ENCODE peak calls at places on chromosomes 5 and 9, in five cellular contexts. O is NCI-H2081, N is GM12865, A is lower leg skin, S is GM20000. U is an unnamed sample.

GRCh38 chr9:113649054-113649453 is 185.5 kb downstream of the RGS3 start:
- DNase-seq in A (no peak), S (no peak), O (peak), N (no peak), U (no peak)

GRCh38 chr5:56278267-56278826 is 45.2 kb upstream of the ANKRD55 start:
- DNase-seq in S (no peak), N (no peak), O (no peak), A (no peak), U (no peak)

GRCh38 chr5:56161927-56162326 is 71.2 kb downstream of the ANKRD55 start:
- DNase-seq in A (no peak), S (no peak), N (no peak), O (no peak), U (no peak)

GRCh38 chr9:123640792-123641222 is 284.8 kb downstream of the CRB2 start:
- DNase-seq in A (no peak), N (peak), O (no peak), S (peak), U (no peak)

GRCh38 chr5:102547659-102548058 is 48.9 kb upstream of the SLCO6A1 start:
- DNase-seq in S (no peak), N (no peak), O (no peak), A (no peak), U (no peak)

GRCh38 chr5:108164574-108164973 is 217.3 kb downstream of the FBXL17 start:
- DNase-seq in S (no peak), N (no peak), O (no peak), A (no peak), U (no peak)

GRCh38 chr9:3027260-3027659 is 183.4 kb upstream of the PUM3 start:
- DNase-seq in A (no peak), N (no peak), O (peak), S (no peak), U (no peak)

GRCh38 chr9:94950040-94950732 is 223.7 kb downstream of the AOPEP start:
- DNase-seq in N (no peak), S (no peak), A (no peak), O (no peak), U (no peak)

GRCh38 chr5:121018004-121018403 is 553.9 kb downstream of the PRR16 start:
- DNase-seq in A (no peak), O (no peak), N (no peak), S (no peak), U (no peak)

GRCh38 chr9:12882430-12882829 is 107.6 kb downstream of the LURAP1L start:
- DNase-seq in O (no peak), S (no peak), A (peak), N (no peak), U (no peak)

GRCh38 chr9:134983094-134983493 is 65.4 kb upstream of the FCN1 start:
- DNase-seq in S (peak), A (no peak), N (peak), O (no peak), U (peak)

GRCh38 chr9:37037744-37038640 is 3.9 kb upstream of the PAX5 start:
- DNase-seq in A (no peak), N (peak), S (peak), O (no peak), U (peak)

GRCh38 chr9:71797266-71797665 is 29.0 kb upstream of the CEMIP2 start:
- DNase-seq in N (no peak), S (no peak), O (no peak), A (no peak), U (no peak)

GRCh38 chr5:132009706-132010405 is 1.6 kb downstream of the ACSL6 start:
- DNase-seq in N (no peak), S (no peak), A (no peak), O (no peak), U (no peak)

GRCh38 chr5:75034137-75034739 is 18.1 kb downstream of the GCNT4 start:
- DNase-seq in S (no peak), A (no peak), O (no peak), N (peak), U (no peak)

GRCh38 chr9:107540167-107540566 is 50.6 kb upstream of the KLF4 start:
- DNase-seq in S (no peak), A (peak), O (no peak), N (no peak), U (no peak)

GRCh38 chr5:172801184-172801671 is 30.2 kb upstream of the DUSP1 start:
- DNase-seq in A (no peak), N (no peak), S (no peak), O (no peak), U (no peak)

U was measured in OCI-LY7.